ENCODE peak calls at places on chromosomes 13 and 19, in four cellular contexts. I is cardiac muscle cell, R is prostate gland, G is tibial nerve. U is an unnamed sample. For H3K27me3 and H3K4me1, the result is how much of the 10 kb centered on the place peaks cover.

GRCh38 chr13:110265341-110265681 is 41.6 kb downstream of the COL4A1 start:
- DNase-seq in I (no peak), R (no peak), G (no peak), U (no peak)

GRCh38 chr19:53875602-53876340 is 6.2 kb upstream of the PRKCG start:
- DNase-seq in I (no peak), R (no peak), G (no peak), U (no peak)

GRCh38 chr13:46489586-46490023 is 63.4 kb upstream of the LRCH1 start:
- DNase-seq in I (no peak), R (no peak), G (no peak), U (peak)

GRCh38 chr13:79385694-79386093 is 20.4 kb downstream of the RBM26 start:
- DNase-seq in I (no peak), R (no peak), G (no peak), U (peak)

GRCh38 chr13:20566424-20566916 is 487 bp upstream of the IFT88 start:
- DNase-seq in I (no peak), R (peak), G (no peak), U (peak)

GRCh38 chr19:55319786-55320185 is 5.4 kb downstream of the TMEM150B start:
- DNase-seq in I (peak), R (no peak), G (no peak), U (no peak)

GRCh38 chr19:7925171-7925837 is 631 bp downstream of the CTXN1 start:
- DNase-seq in I (peak), R (peak), G (no peak), U (no peak)

GRCh38 chr13:60583911-60584753 is 187.1 kb downstream of the TDRD3 start:
- DNase-seq in I (no peak), R (no peak), G (peak), U (no peak)

GRCh38 chr13:21060827-21061076 is 634 bp downstream of the LATS2 start:
- DNase-seq in I (no peak), R (no peak), G (no peak), U (no peak)

GRCh38 chr13:76976929-76977328 is 15.0 kb upstream of the CLN5 start:
- DNase-seq in I (no peak), R (no peak), G (no peak), U (no peak)

GRCh38 chr19:55041627-55042343 is 3.7 kb upstream of the GP6 start:
- DNase-seq in I (no peak), R (no peak), G (no peak), U (no peak)

GRCh38 chr19:15015946-15016542 is 33.2 kb upstream of the CASP14 start:
- DNase-seq in I (peak), R (no peak), G (no peak), U (no peak)

GRCh38 chr19:55178781-55179569 is 1.1 kb downstream of the SYT5 start:
- DNase-seq in I (peak), R (no peak), G (no peak), U (peak)

GRCh38 chr19:16420781-16421386 is 50.9 kb downstream of the EPS15L1 start:
- DNase-seq in I (peak), R (no peak), G (no peak), U (no peak)

GRCh38 chr13:36831291-36831690 is 12.3 kb downstream of the RFXAP start:
- DNase-seq in I (no peak), R (no peak), G (no peak), U (no peak)

GRCh38 chr19:38700350-38700932 is 43.8 kb downstream of the CAPN12 start:
- DNase-seq in I (no peak), R (no peak), G (no peak), U (no peak)

GRCh38 chr19:53102701-53103140 is 501 bp downstream of the ZNF160 start:
- DNase-seq in I (peak), R (no peak), G (no peak), U (peak)

GRCh38 chr13:44218501-44219240 is 155.0 kb upstream of the SERP2 start:
- DNase-seq in I (no peak), R (peak), G (peak), U (no peak)

GRCh38 chr19:41709951-41710645 is 1.7 kb downstream of the CEACAM5 start:
- DNase-seq in I (no peak), R (no peak), G (no peak), U (no peak)

GRCh38 chr13:44198826-44199225 is 174.8 kb upstream of the SERP2 start:
- DNase-seq in I (no peak), R (no peak), G (no peak), U (no peak)

GRCh38 chr13:77388944-77389616 is 62.2 kb upstream of the MYCBP2 start:
- DNase-seq in I (no peak), R (no peak), G (no peak), U (no peak)

GRCh38 chr19:6529351-6529750 is 1.5 kb upstream of the TNFSF9 start:
- DNase-seq in I (no peak), R (no peak), G (no peak), U (no peak)

GRCh38 chr13:92175330-92175729 is 776.9 kb downstream of the GPC5 start:
- DNase-seq in I (peak), R (peak), G (no peak), U (no peak)

GRCh38 chr13:27641711-27642502 is 20.2 kb downstream of the POLR1D start:
- DNase-seq in I (no peak), R (no peak), G (no peak), U (no peak)

GRCh38 chr19:8512115-8512967 is 1.6 kb downstream of the ZNF414 start:
- DNase-seq in I (no peak), R (no peak), G (no peak), U (no peak)

GRCh38 chr13:40639226-40639681 is 27.2 kb downstream of the FOXO1 start:
- DNase-seq in I (no peak), R (no peak), G (no peak), U (no peak)

GRCh38 chr19:7349961-7350711 is 1.4 kb downstream of the ARHGEF18 start:
- DNase-seq in I (no peak), R (no peak), G (no peak), U (no peak)

GRCh38 chr13:57724486-57725272 is 93.1 kb downstream of the PCDH17 start:
- DNase-seq in I (no peak), R (no peak), G (no peak), U (no peak)

DNA sequence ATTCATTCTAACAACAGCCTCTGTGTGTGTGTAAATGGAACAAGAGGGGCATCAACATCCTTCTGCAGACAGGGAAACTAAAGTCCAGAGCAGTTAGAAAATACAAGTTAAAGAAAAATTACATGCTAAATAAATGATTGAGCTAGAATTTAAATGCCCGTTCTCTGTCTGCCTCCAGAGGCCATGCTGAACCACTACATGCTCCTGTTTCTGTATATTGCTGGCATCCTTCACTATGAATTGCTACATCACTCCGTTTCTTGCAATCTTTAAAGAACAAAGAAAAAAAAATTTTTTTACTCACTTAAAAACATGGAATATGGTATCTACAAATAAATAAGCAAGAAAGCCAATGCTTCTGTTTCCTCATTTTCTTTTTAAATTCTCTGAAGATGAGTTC is 47.9 kb downstream of the DCT start:
- DNase-seq in I (no peak), R (no peak), G (no peak), U (no peak)
- TF ChIP-seq CTCF in I (peak), R (no peak), G (no peak), U (no peak)

DNA sequence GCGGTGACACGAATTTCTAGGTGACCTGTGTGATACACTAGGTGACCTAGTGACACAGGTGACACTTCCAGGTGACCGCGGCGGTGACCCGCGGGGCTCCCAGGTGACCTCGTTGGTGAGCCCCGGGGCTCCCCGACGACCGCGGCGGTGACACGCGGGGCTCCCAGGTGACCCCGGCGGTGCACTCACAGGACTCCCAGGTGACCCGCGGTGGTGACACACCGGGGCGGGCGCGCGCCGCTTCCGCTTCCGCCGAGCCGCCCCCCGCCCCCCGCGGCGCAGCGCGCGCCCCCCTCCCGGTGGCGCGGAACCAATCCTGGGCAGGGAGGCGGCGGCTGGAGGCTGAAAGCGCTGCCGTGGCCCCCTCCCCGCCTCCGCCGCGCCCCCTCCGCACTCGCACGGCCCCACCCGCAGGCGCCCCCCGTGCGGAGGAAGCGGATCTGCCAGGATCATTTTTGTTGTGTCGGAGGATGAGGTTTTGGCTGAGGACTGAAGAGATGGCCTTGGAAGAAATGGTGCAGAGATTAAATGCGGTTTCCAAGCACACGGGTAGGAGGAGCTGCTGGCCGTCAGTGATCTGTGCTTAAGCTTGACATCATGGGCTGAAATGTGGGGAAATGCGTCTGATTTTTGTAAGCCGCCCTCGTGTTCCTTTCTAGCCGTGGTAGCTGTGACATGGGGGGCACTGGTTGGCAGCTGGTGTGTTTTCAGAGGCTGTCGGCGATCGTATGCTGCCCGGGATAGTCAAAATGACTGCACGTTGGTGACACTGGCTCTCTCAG is at the start of gene MCF2L:
- DNase-seq in I (peak), R (peak), G (no peak), U (no peak)
- H3K27me3 ChIP-seq in I (under half), R (under half), G (half or more), U (half or more)

GRCh38 chr13:73984949-73985691 is 149.1 kb downstream of the KLF12 start:
- DNase-seq in I (peak), R (no peak), G (no peak), U (no peak)
- H3K4me1 ChIP-seq in I (half or more), R (under half), G (under half), U (under half)

GRCh38 chr19:13089139-13089856 is 13.4 kb downstream of the LYL1 start:
- DNase-seq in I (no peak), R (no peak), G (no peak), U (no peak)
- TF ChIP-seq CTCF in I (peak), R (no peak), G (peak), U (peak)

GRCh38 chr13:112918746-112919145 is 50.3 kb upstream of the MCF2L start:
- DNase-seq in I (no peak), R (no peak), G (no peak), U (no peak)

GRCh38 chr13:112916296-112916695 is 52.7 kb upstream of the MCF2L start:
- DNase-seq in I (no peak), R (no peak), G (no peak), U (no peak)

GRCh38 chr13:112912726-112913440 is 56.1 kb upstream of the MCF2L start:
- DNase-seq in I (no peak), R (no peak), G (no peak), U (no peak)

GRCh38 chr13:112917056-112917664 is 51.9 kb upstream of the MCF2L start:
- DNase-seq in I (no peak), R (no peak), G (no peak), U (no peak)

DNA sequence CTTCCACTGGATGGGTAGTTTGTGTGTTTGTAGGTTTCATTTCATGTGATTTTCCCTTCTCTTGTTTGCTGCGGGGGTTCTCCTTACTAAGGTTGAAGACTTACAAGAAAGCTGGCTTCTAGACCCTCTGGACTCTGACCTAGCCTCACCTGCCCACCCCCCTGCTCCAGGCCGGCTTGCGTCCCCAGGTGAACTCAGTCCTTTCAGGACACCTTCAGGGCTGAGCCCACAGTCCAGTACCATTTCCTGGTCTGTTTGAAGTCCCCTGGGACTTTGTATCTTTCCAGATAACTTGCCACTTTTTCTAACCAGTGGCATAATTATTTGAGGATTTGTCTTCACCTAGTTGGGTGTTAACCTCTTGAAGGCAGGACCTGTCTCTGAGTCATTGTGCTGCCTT is 51.3 kb upstream of the MCF2L start:
- DNase-seq in I (no peak), R (no peak), G (no peak), U (no peak)
- H3K27me3 ChIP-seq in I (under half), R (under half), G (under half), U (under half)

GRCh38 chr13:22940090-22940710 is 240.6 kb upstream of the SGCG start:
- DNase-seq in I (no peak), R (no peak), G (no peak), U (no peak)
- H3K4me1 ChIP-seq in I (under half), R (under half), G (under half), U (under half)

GRCh38 chr19:49118565-49119410 is at the start of gene C19orf73:
- DNase-seq in I (peak), R (peak), G (peak), U (peak)
- TF ChIP-seq CTCF in I (no peak), R (peak), G (peak), U (peak)

GRCh38 chr13:39604736-39605135 is 1.7 kb upstream of the LHFPL6 start:
- DNase-seq in I (no peak), R (no peak), G (no peak), U (no peak)
- H3K27me3 ChIP-seq in I (under half), R (under half), G (under half), U (under half)

GRCh38 chr13:98111168-98112098 is 31.5 kb upstream of the FARP1 start:
- DNase-seq in I (no peak), R (no peak), G (no peak), U (no peak)
- H3K4me1 ChIP-seq in I (under half), R (under half), G (under half), U (under half)

U was measured in foreskin keratinocyte.